ENCODE peak calls at places on chromosome 14, in eight cellular contexts. Y, V, C, I, H, D, F and E are unnamed samples.
A peak's percentile ranks its signal among the peaks of the same experiment; 100 is the strongest.

GRCh38 chr14:74667758-74668157 is 45.1 kb downstream of the AREL1 start:
- DNase-seq in Y (no peak), V (no peak), C (no peak), I (no peak), H (no peak), D (no peak), F (peak; percentile 42), E (no peak)

GRCh38 chr14:69137456-69138188 is 15.3 kb downstream of the DCAF5 start:
- DNase-seq in Y (no peak), V (no peak), C (no peak), I (no peak), H (peak; percentile 25), D (no peak), F (no peak), E (no peak)

GRCh38 chr14:24392327-24393098 is 6.3 kb upstream of the NYNRIN start:
- DNase-seq in Y (no peak), V (no peak), C (no peak), I (peak; percentile 42), H (no peak), D (no peak), F (peak; percentile 7), E (peak; percentile 37)

GRCh38 chr14:48974994-48975393 is 611.2 kb downstream of the RPS29 start:
- DNase-seq in Y (peak; percentile 2), V (no peak), C (no peak), I (no peak), H (no peak), D (no peak), F (no peak), E (no peak)

GRCh38 chr14:29222671-29223268 is 456.2 kb downstream of the FOXG1 start:
- DNase-seq in Y (no peak), V (no peak), C (no peak), I (no peak), H (no peak), D (peak; percentile 21), F (peak; percentile 30), E (peak; percentile 27)

GRCh38 chr14:67453575-67454300 is 34.8 kb downstream of the TMEM229B start:
- DNase-seq in Y (no peak), V (no peak), C (no peak), I (no peak), H (no peak), D (no peak), F (no peak), E (no peak)

GRCh38 chr14:99026471-99026870 is 245.5 kb downstream of the BCL11B start:
- DNase-seq in Y (no peak), V (no peak), C (peak; percentile 41), I (no peak), H (peak; percentile 16), D (no peak), F (no peak), E (no peak)

GRCh38 chr14:20642182-20642581 is 691 bp upstream of the OR6S1 start:
- DNase-seq in Y (no peak), V (no peak), C (no peak), I (no peak), H (no peak), D (no peak), F (no peak), E (no peak)

GRCh38 chr14:103384450-103385152 is 614 bp upstream of the MARK3 start:
- DNase-seq in Y (no peak), V (no peak), C (no peak), I (no peak), H (no peak), D (no peak), F (no peak), E (no peak)

GRCh38 chr14:50520947-50521815 is 11.2 kb downstream of the MAP4K5 start:
- DNase-seq in Y (no peak), V (no peak), C (peak; percentile 47), I (no peak), H (peak; percentile 50), D (peak; percentile 41), F (peak; percentile 48), E (no peak)

GRCh38 chr14:76376409-76376877 is 506 bp downstream of the ESRRB start:
- DNase-seq in Y (no peak), V (no peak), C (no peak), I (no peak), H (no peak), D (no peak), F (no peak), E (no peak)

GRCh38 chr14:48731260-48731659 is 854.9 kb downstream of the RPS29 start:
- DNase-seq in Y (no peak), V (no peak), C (no peak), I (no peak), H (no peak), D (no peak), F (no peak), E (no peak)

GRCh38 chr14:47044841-47045240 is 393.3 kb upstream of the RPL10L start:
- DNase-seq in Y (peak; percentile 60), V (no peak), C (no peak), I (no peak), H (no peak), D (no peak), F (peak; percentile 4), E (no peak)

GRCh38 chr14:103819503-103820307 is 27.7 kb downstream of the PPP1R13B start:
- DNase-seq in Y (peak; percentile 43), V (no peak), C (no peak), I (no peak), H (no peak), D (no peak), F (no peak), E (no peak)

GRCh38 chr14:100147181-100147631 is 12.2 kb downstream of the DEGS2 start:
- DNase-seq in Y (no peak), V (peak; percentile 39), C (peak; percentile 81), I (no peak), H (peak; percentile 69), D (no peak), F (no peak), E (no peak)

GRCh38 chr14:82565825-82566224 is 1032.2 kb upstream of the SEL1L start:
- DNase-seq in Y (no peak), V (no peak), C (no peak), I (no peak), H (no peak), D (no peak), F (no peak), E (no peak)

GRCh38 chr14:94075008-94075407 is 6.0 kb downstream of the DDX24 start:
- DNase-seq in Y (no peak), V (no peak), C (no peak), I (no peak), H (no peak), D (no peak), F (no peak), E (no peak)